ENCODE peak calls at places on chromosome X, in eight cellular contexts. L is cardiac muscle cell; P is activated CD8-positive, alpha-beta memory T cell treated with anti-CD3 and anti-CD28 coated beads, Interleukin-2, amount 50 U/mL, for 4 hours; C is DMS153; V is NCI-H2171 treated with DMSO at 0.1 percent for 48 hours; J is fibroblast of lung; G is NCI-H1436; A is activated T-helper 9 cell treated with anti-CD3 and anti-CD28 coated beads, Interleukin-2, amount 50 U/mL, for 16 hours. E is an unnamed sample.

GRCh38 chrX:121254336-121254735 is 206.9 kb downstream of the GLUD2 start:
- DNase-seq in L (no peak), P (no peak), C (no peak), V (no peak), J (no peak), G (no peak), A (no peak), E (no peak)

GRCh38 chrX:72121381-72121780 is 10.3 kb downstream of the RTL5 start:
- DNase-seq in L (no peak), P (peak), C (no peak), V (no peak), J (peak), G (no peak), A (peak), E (peak)

GRCh38 chrX:989959-990510 is 222.4 kb downstream of the CRLF2 start:
- DNase-seq in L (no peak), P (peak), C (no peak), V (peak), J (peak), G (peak), A (peak), E (peak)

GRCh38 chrX:132426695-132427281 is 62.0 kb downstream of the MBNL3 start:
- DNase-seq in L (no peak), P (no peak), C (no peak), V (no peak), J (peak), G (no peak), A (no peak), E (no peak)

GRCh38 chrX:40061005-40061404 is 36.8 kb downstream of the BCOR start:
- DNase-seq in L (no peak), P (no peak), C (no peak), V (no peak), J (no peak), G (no peak), A (no peak), E (no peak)

GRCh38 chrX:30504309-30504708 is 73.3 kb downstream of the TASL start:
- DNase-seq in L (peak), P (no peak), C (no peak), V (peak), J (peak), G (no peak), A (no peak), E (peak)

GRCh38 chrX:149491812-149492211 is 13.3 kb downstream of the IDS start:
- DNase-seq in L (no peak), P (no peak), C (no peak), V (no peak), J (no peak), G (no peak), A (no peak), E (peak)

GRCh38 chrX:50430917-50431316 is 39.7 kb downstream of the DGKK start:
- DNase-seq in L (no peak), P (no peak), C (no peak), V (no peak), J (no peak), G (no peak), A (no peak), E (no peak)

GRCh38 chrX:94058728-94059382 is 384.8 kb downstream of the FAM133A start:
- DNase-seq in L (peak), P (no peak), C (no peak), V (no peak), J (no peak), G (no peak), A (no peak), E (peak)

GRCh38 chrX:16665089-16665488 is 15.1 kb downstream of the S100G start:
- DNase-seq in L (no peak), P (no peak), C (no peak), V (no peak), J (peak), G (no peak), A (no peak), E (no peak)

GRCh38 chrX:6384391-6384790 is 150.5 kb downstream of the VCX3A start:
- DNase-seq in L (no peak), P (no peak), C (no peak), V (no peak), J (no peak), G (no peak), A (no peak), E (peak)

GRCh38 chrX:129939986-129940385 is 34.0 kb downstream of the UTP14A start:
- DNase-seq in L (no peak), P (no peak), C (no peak), V (no peak), J (no peak), G (no peak), A (no peak), E (no peak)

GRCh38 chrX:52870041-52870440 is 2.2 kb upstream of the XAGE3 start:
- DNase-seq in L (no peak), P (no peak), C (no peak), V (no peak), J (no peak), G (no peak), A (no peak), E (no peak)

GRCh38 chrX:7771788-7772438 is 71.1 kb upstream of the VCX start:
- DNase-seq in L (no peak), P (no peak), C (peak), V (no peak), J (no peak), G (no peak), A (no peak), E (no peak)

GRCh38 chrX:1463581-1464281 is 11.0 kb upstream of the ASMTL start:
- DNase-seq in L (no peak), P (no peak), C (no peak), V (no peak), J (no peak), G (no peak), A (no peak), E (no peak)

GRCh38 chrX:49910344-49910743 is 12.1 kb upstream of the CLCN5 start:
- DNase-seq in L (no peak), P (no peak), C (peak), V (no peak), J (no peak), G (peak), A (no peak), E (no peak)

GRCh38 chrX:24842486-24842885 is 148.8 kb downstream of the POLA1 start:
- DNase-seq in L (no peak), P (no peak), C (no peak), V (no peak), J (no peak), G (no peak), A (no peak), E (no peak)